ENCODE peak calls at places on chromosomes 2 and 18, in four cellular contexts. L is upper lobe of right lung, W is dorsolateral prefrontal cortex, I is tibial artery. Y is an unnamed sample.

GRCh38 chr18:3998698-3999333 is 456.3 kb downstream of the DLGAP1 start:
- DNase-seq in L (no peak), W (no peak), I (no peak), Y (no peak)

GRCh38 chr2:121178730-121179129 is 106.3 kb downstream of the TFCP2L1 start:
- DNase-seq in L (no peak), W (no peak), I (no peak), Y (no peak)

GRCh38 chr2:158775273-158776027 is 19.7 kb upstream of the DAPL1 start:
- DNase-seq in L (no peak), W (no peak), I (no peak), Y (no peak)

GRCh38 chr2:29519996-29520395 is 401.4 kb downstream of the ALK start:
- DNase-seq in L (no peak), W (no peak), I (no peak), Y (no peak)

GRCh38 chr2:138007431-138007830 is 43.2 kb downstream of the HNMT start:
- DNase-seq in L (no peak), W (no peak), I (no peak), Y (no peak)

GRCh38 chr2:12701786-12702660 is 14.7 kb upstream of the TRIB2 start:
- DNase-seq in L (no peak), W (no peak), I (no peak), Y (no peak)

GRCh38 chr2:85257359-85258193 is 70.2 kb downstream of the TGOLN2 start:
- DNase-seq in L (no peak), W (no peak), I (no peak), Y (peak)

GRCh38 chr2:216539791-216540241 is 41.2 kb downstream of the RPL37A start:
- DNase-seq in L (peak), W (no peak), I (no peak), Y (no peak)

GRCh38 chr2:238122287-238123217 is 15.9 kb upstream of the KLHL30 start:
- DNase-seq in L (no peak), W (no peak), I (no peak), Y (peak)

GRCh38 chr18:70620837-70621612 is 332.2 kb downstream of the SOCS6 start:
- DNase-seq in L (no peak), W (no peak), I (no peak), Y (no peak)

GRCh38 chr18:3595282-3596273 is 145.6 kb downstream of the TGIF1 start:
- DNase-seq in L (no peak), W (no peak), I (peak), Y (no peak)

GRCh38 chr2:211455225-211455841 is 898.9 kb downstream of the CPS1 start:
- DNase-seq in L (no peak), W (peak), I (no peak), Y (no peak)

GRCh38 chr2:27264253-27264752 is 1.5 kb upstream of the SLC30A3 start:
- DNase-seq in L (no peak), W (no peak), I (no peak), Y (no peak)

GRCh38 chr2:7118606-7119503 is 201.6 kb downstream of the RNF144A start:
- DNase-seq in L (no peak), W (peak), I (no peak), Y (no peak)

GRCh38 chr2:142241016-142241415 is 110.2 kb upstream of the LRP1B start:
- DNase-seq in L (no peak), W (no peak), I (no peak), Y (no peak)

GRCh38 chr2:218387369-218388194 is 5.5 kb downstream of the SLC11A1 start:
- DNase-seq in L (peak), W (no peak), I (no peak), Y (no peak)

GRCh38 chr18:12768622-12769021 is 65.8 kb downstream of the PSMG2 start:
- DNase-seq in L (no peak), W (no peak), I (no peak), Y (no peak)

GRCh38 chr2:177076636-177077179 is 135.9 kb upstream of the HNRNPA3 start:
- DNase-seq in L (no peak), W (no peak), I (no peak), Y (no peak)
- TF ChIP-seq CTCF in L (no peak), W (no peak), I (no peak), Y (no peak)

GRCh38 chr2:207812858-207813175 is 43.1 kb upstream of the FZD5 start:
- DNase-seq in L (no peak), W (no peak), I (no peak), Y (no peak)

GRCh38 chr2:207812058-207812857 is 42.6 kb upstream of the FZD5 start:
- DNase-seq in L (no peak), W (no peak), I (no peak), Y (no peak)

GRCh38 chr2:207813942-207814341 is 44.2 kb upstream of the FZD5 start:
- DNase-seq in L (no peak), W (no peak), I (no peak), Y (no peak)

GRCh38 chr2:207815254-207815653 is 45.5 kb upstream of the FZD5 start:
- DNase-seq in L (no peak), W (no peak), I (no peak), Y (no peak)

DNA sequence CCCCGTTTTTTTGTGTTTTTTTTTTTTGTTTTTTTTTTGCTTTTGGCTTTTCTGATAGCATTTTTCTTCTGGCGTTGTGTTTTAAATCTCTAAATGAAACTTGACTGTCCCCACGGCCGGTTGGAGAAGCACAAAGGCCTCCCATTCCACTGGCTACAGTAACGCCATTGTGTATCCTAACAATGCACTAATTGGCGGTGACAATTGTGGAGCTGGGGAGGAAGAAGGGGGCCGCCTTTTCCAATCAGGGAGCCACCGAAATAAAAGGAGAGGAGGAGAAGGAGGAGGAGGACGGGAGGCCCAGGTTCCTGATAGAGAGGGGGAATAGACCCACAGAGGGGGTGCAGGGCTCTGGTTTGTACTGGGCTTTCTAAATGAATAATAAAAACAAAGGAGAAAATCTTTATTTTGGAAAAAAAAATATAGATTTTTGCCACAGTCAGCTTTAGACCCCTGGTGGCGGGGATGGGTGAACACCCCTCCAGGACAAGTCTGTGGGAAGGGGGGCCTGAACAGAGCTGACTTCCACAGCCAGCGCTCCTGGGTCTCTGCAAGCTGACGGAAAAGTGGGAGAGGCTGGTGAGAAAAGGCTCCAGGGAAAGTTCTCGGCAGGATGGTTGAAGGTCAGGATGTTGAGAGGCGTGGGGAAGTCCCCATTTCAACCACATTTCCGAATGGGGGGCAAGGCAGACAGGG is 43.7 kb upstream of the FZD5 start:
- DNase-seq in L (no peak), W (peak), I (no peak), Y (no peak)
- TF ChIP-seq CTCF in L (no peak), W (no peak), I (no peak), Y (peak)

GRCh38 chr2:166011660-166012059 is 58.1 kb upstream of the TTC21B start:
- DNase-seq in L (no peak), W (no peak), I (no peak), Y (no peak)

GRCh38 chr2:166017208-166017607 is 63.6 kb upstream of the TTC21B start:
- DNase-seq in L (no peak), W (no peak), I (no peak), Y (no peak)

DNA sequence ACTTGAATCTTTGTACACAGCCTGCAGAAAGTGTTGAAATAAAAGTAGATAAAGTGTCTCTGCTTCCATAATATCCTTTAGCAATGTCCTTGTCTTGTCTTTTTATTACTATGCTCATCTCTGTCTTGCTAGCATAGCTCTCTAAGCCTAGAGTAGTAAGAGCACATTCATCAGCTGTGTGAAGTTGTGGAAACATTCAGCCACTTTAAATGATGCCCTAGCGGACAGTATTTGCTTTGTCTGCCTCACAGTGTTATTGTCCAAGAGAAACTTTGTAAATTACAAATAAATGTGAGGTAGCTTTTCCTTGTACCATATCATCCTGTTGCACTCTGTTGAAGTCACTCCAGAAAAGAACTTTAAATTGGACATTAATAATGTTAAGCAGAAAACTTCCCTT is 60.3 kb upstream of the TTC21B start:
- DNase-seq in L (no peak), W (no peak), I (no peak), Y (no peak)
- TF ChIP-seq CTCF in L (no peak), W (no peak), I (no peak), Y (no peak)

GRCh38 chr2:172095146-172095904 is 7.4 kb downstream of the DLX2 start:
- DNase-seq in L (no peak), W (no peak), I (no peak), Y (no peak)

GRCh38 chr2:172097557-172098131 is 5.1 kb downstream of the DLX2 start:
- DNase-seq in L (no peak), W (no peak), I (no peak), Y (no peak)

GRCh38 chr2:172096661-172097547 is 5.8 kb downstream of the DLX2 start:
- DNase-seq in L (no peak), W (no peak), I (no peak), Y (no peak)

GRCh38 chr2:172094319-172095145 is 8.2 kb downstream of the DLX2 start:
- DNase-seq in L (no peak), W (no peak), I (no peak), Y (no peak)

GRCh38 chr2:172095905-172096660 is 6.6 kb downstream of the DLX2 start:
- DNase-seq in L (no peak), W (no peak), I (no peak), Y (no peak)
- TF ChIP-seq CTCF in L (no peak), W (no peak), I (no peak), Y (peak)

Y was measured in chondrocyte.